ENCODE peak calls at places on chromosome 3, in six cellular contexts. A, U, F, H, G and X are unnamed samples.

GRCh38 chr3:150410311-150411105 is 2.4 kb downstream of the TSC22D2 start:
- DNase-seq in A (peak; percentile 25), U (no peak), F (no peak), H (peak; percentile 20), G (no peak), X (peak; percentile 25)

GRCh38 chr3:117736851-117737250 is 1027.3 kb downstream of the TUSC7 start:
- DNase-seq in A (no peak), U (no peak), F (no peak), H (no peak), G (no peak), X (no peak)

GRCh38 chr3:56914646-56915045 is 112.9 kb upstream of the ARHGEF3 start:
- DNase-seq in A (no peak), U (no peak), F (no peak), H (no peak), G (no peak), X (no peak)

GRCh38 chr3:172201136-172201989 is 162.0 kb downstream of the FNDC3B start:
- DNase-seq in A (no peak), U (no peak), F (no peak), H (no peak), G (peak; percentile 86), X (no peak)

GRCh38 chr3:150094150-150094932 is 123.6 kb upstream of the PFN2 start:
- DNase-seq in A (no peak), U (no peak), F (no peak), H (no peak), G (peak; percentile 31), X (no peak)

GRCh38 chr3:128508852-128509251 is 15.9 kb upstream of the GATA2 start:
- DNase-seq in A (no peak), U (no peak), F (no peak), H (no peak), G (no peak), X (no peak)

GRCh38 chr3:122324871-122325323 is at the start of gene CSTA:
- DNase-seq in A (no peak), U (no peak), F (no peak), H (no peak), G (no peak), X (no peak)

GRCh38 chr3:113771993-113772392 is 25.2 kb downstream of the ATP6V1A start:
- DNase-seq in A (no peak), U (no peak), F (no peak), H (no peak), G (no peak), X (no peak)

GRCh38 chr3:149941946-149942345 is 28.7 kb downstream of the PFN2 start:
- DNase-seq in A (no peak), U (no peak), F (no peak), H (no peak), G (no peak), X (no peak)

GRCh38 chr3:101381809-101382208 is 61.4 kb upstream of the IMPG2 start:
- DNase-seq in A (peak; percentile 21), U (no peak), F (no peak), H (no peak), G (peak; percentile 30), X (no peak)

GRCh38 chr3:187742351-187743171 is 2.7 kb downstream of the BCL6 start:
- DNase-seq in A (peak; percentile 9), U (no peak), F (no peak), H (no peak), G (no peak), X (no peak)

GRCh38 chr3:40341671-40342070 is 32.2 kb downstream of the EIF1B start:
- DNase-seq in A (no peak), U (no peak), F (no peak), H (no peak), G (no peak), X (no peak)

GRCh38 chr3:134460965-134461364 is 24.8 kb downstream of the ANAPC13 start:
- DNase-seq in A (no peak), U (no peak), F (no peak), H (no peak), G (peak; percentile 70), X (no peak)

GRCh38 chr3:16362781-16363180 is 97.8 kb downstream of the OXNAD1 start:
- DNase-seq in A (no peak), U (no peak), F (no peak), H (no peak), G (no peak), X (no peak)

GRCh38 chr3:105938101-105938500 is 69.3 kb upstream of the CBLB start:
- DNase-seq in A (no peak), U (no peak), F (no peak), H (no peak), G (peak; percentile 56), X (no peak)

GRCh38 chr3:107235923-107236315 is 141.3 kb upstream of the CCDC54 start:
- DNase-seq in A (peak; percentile 62), U (peak; percentile 10), F (peak; percentile 36), H (no peak), G (peak; percentile 81), X (peak; percentile 56)

GRCh38 chr3:58018892-58019291 is 10.7 kb downstream of the FLNB start:
- DNase-seq in A (no peak), U (no peak), F (no peak), H (no peak), G (no peak), X (no peak)

GRCh38 chr3:197539651-197540051 is 16.1 kb downstream of the BDH1 start:
- DNase-seq in A (no peak), U (no peak), F (no peak), H (no peak), G (no peak), X (no peak)

GRCh38 chr3:78529601-78530000 is 1238.2 kb downstream of the ROBO1 start:
- DNase-seq in A (no peak), U (no peak), F (no peak), H (no peak), G (no peak), X (no peak)

GRCh38 chr3:174202146-174202545 is 657.0 kb upstream of the NAALADL2 start:
- DNase-seq in A (no peak), U (peak; percentile 9), F (no peak), H (no peak), G (no peak), X (no peak)

GRCh38 chr3:67064105-67064504 is 66.0 kb downstream of the KBTBD8 start:
- DNase-seq in A (no peak), U (no peak), F (no peak), H (no peak), G (no peak), X (no peak)

GRCh38 chr3:196339493-196340254 is 1.5 kb upstream of the TM4SF19 start:
- DNase-seq in A (no peak), U (no peak), F (no peak), H (no peak), G (no peak), X (no peak)

GRCh38 chr3:154616298-154616697 is 186.3 kb upstream of the GPR149 start:
- DNase-seq in A (no peak), U (no peak), F (no peak), H (no peak), G (no peak), X (no peak)

GRCh38 chr3:16103472-16103871 is 71.0 kb upstream of the GALNT15 start:
- DNase-seq in A (no peak), U (no peak), F (no peak), H (no peak), G (peak; percentile 92), X (no peak)

GRCh38 chr3:63920001-63920400 is 7.8 kb upstream of the SCAANT1 start:
- DNase-seq in A (no peak), U (no peak), F (no peak), H (no peak), G (no peak), X (no peak)